ENCODE peak calls at places on chromosomes 3 and 15, in seven cellular contexts. D is GM12878, V is gastrocnemius medialis, O is esophagus squamous epithelium, L is Peyer's patch, G is suprapubic skin, C is PC-3. J is an unnamed sample. For H3K4me1, the result is how much of the 10 kb centered on the place peaks cover.

GRCh38 chr3:20648294-20648693 is 462.3 kb upstream of the SGO1 start:
- DNase-seq in G (no peak), C (peak), V (no peak), L (no peak), O (no peak), D (no peak), J (no peak)

GRCh38 chr3:2623463-2623862 is 486.7 kb downstream of the IL5RA start:
- DNase-seq in G (no peak), V (no peak), L (no peak), C (peak), D (no peak), O (no peak), J (no peak)

GRCh38 chr15:67801926-67802914 is 23.1 kb upstream of the SKOR1 start:
- DNase-seq in L (no peak), C (no peak), O (no peak), G (no peak), D (no peak), V (no peak), J (no peak)

GRCh38 chr3:70342149-70342548 is 29.7 kb upstream of the MDFIC2 start:
- DNase-seq in G (no peak), V (no peak), D (no peak), C (no peak), L (no peak), O (no peak), J (no peak)

GRCh38 chr3:177498037-177498857 is 301.0 kb upstream of the TBL1XR1 start:
- DNase-seq in D (no peak), L (no peak), G (no peak), O (no peak), V (no peak), C (peak), J (no peak)

GRCh38 chr3:71955549-71956373 is 170.8 kb upstream of the PROK2 start:
- DNase-seq in V (peak), D (peak), L (peak), G (peak), C (peak), O (no peak), J (peak)

GRCh38 chr15:65368300-65368617 is 9.5 kb downstream of the IGDCC3 start:
- DNase-seq in C (no peak), O (no peak), V (no peak), D (no peak), L (peak), G (no peak), J (no peak)

GRCh38 chr15:67198157-67198754 is 56.2 kb downstream of the AAGAB start:
- DNase-seq in D (peak), C (no peak), V (peak), G (no peak), O (no peak), L (no peak), J (no peak)

GRCh38 chr3:148903022-148903442 is 37.9 kb downstream of the CPA3 start:
- DNase-seq in C (peak), O (no peak), D (no peak), L (no peak), G (no peak), V (no peak), J (no peak)

GRCh38 chr3:157333551-157333991 is 103.1 kb upstream of the PTX3 start:
- DNase-seq in O (no peak), L (no peak), C (peak), V (no peak), G (no peak), D (no peak), J (no peak)

GRCh38 chr15:57510647-57511046 is 81.1 kb upstream of the MYZAP start:
- DNase-seq in C (no peak), L (no peak), V (no peak), D (no peak), O (no peak), G (no peak), J (no peak)

GRCh38 chr3:49199244-49199899 is 28.0 kb downstream of the KLHDC8B start:
- DNase-seq in G (peak), O (no peak), C (no peak), L (peak), D (no peak), V (peak), J (peak)

GRCh38 chr15:41429003-41429890 is 12.4 kb downstream of the RTF1 start:
- DNase-seq in D (peak), V (no peak), C (no peak), G (no peak), L (no peak), O (no peak), J (no peak)

GRCh38 chr3:123036352-123037014 is 8.9 kb upstream of the SEMA5B start:
- DNase-seq in L (no peak), C (peak), D (no peak), G (no peak), V (peak), O (no peak), J (no peak)

GRCh38 chr15:56371495-56372147 is 6.4 kb downstream of the TEX9 start:
- DNase-seq in C (peak), O (no peak), D (peak), G (no peak), V (no peak), L (no peak), J (no peak)

GRCh38 chr3:48404440-48405342 is 25.2 kb downstream of the PLXNB1 start:
- DNase-seq in G (peak), L (peak), C (no peak), V (peak), O (no peak), D (no peak), J (peak)

GRCh38 chr3:147015334-147015733 is 391.0 kb downstream of the ZIC4 start:
- DNase-seq in L (no peak), D (no peak), C (no peak), O (no peak), G (no peak), V (no peak), J (no peak)

GRCh38 chr3:49807427-49808114 is 4.5 kb downstream of the INKA1 start:
- DNase-seq in O (no peak), G (no peak), V (no peak), L (no peak), C (no peak), D (no peak), J (no peak)

GRCh38 chr3:150543128-150543527 is 3.2 kb downstream of the SERP1 start:
- DNase-seq in C (no peak), O (no peak), V (no peak), D (no peak), L (no peak), G (no peak), J (no peak)

GRCh38 chr3:427128-427527 is 230.6 kb downstream of the CHL1 start:
- DNase-seq in V (no peak), C (no peak), L (no peak), G (no peak), D (no peak), O (no peak), J (no peak)

GRCh38 chr15:52394020-52394608 is 98.5 kb upstream of the MYO5C start:
- DNase-seq in G (no peak), C (no peak), V (no peak), D (no peak), L (no peak), O (no peak), J (no peak)

GRCh38 chr15:26804063-26804804 is 31.4 kb upstream of the GABRB3 start:
- DNase-seq in O (no peak), V (no peak), D (no peak), L (no peak), C (no peak), G (no peak), J (no peak)

GRCh38 chr3:104763007-104763406 is 603.7 kb upstream of the ALCAM start:
- DNase-seq in G (no peak), L (no peak), O (no peak), D (no peak), C (peak), V (no peak), J (no peak)

GRCh38 chr3:43187836-43188479 is 82.1 kb upstream of the POMGNT2 start:
- DNase-seq in V (no peak), L (no peak), G (no peak), O (no peak), C (no peak), D (no peak), J (no peak)

GRCh38 chr3:4730734-4731133 is 237.6 kb downstream of the ITPR1 start:
- DNase-seq in L (no peak), D (no peak), G (no peak), V (no peak), C (no peak), O (no peak), J (peak)
- TF ChIP-seq CTCF in L (no peak), D (no peak), G (no peak), V (no peak), C (no peak), O (no peak), J (no peak)

DNA sequence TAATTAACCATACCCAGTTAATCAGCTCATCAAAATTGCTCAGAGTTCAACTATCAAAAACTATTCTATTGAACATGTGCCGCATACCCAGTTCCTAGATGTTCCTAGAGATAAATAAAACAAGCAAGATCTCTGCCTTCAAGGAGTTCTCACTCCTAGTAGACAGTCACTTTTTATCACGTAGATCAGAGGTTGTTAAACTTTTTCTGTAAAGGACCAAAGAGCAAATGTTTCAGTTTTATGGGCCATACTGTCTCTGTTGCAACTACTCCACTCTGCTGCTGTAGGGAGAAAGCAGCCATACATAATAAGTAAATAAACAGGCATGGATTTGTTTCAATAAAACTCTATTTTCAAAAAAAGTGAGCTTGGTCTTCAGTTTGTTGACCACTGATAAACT is 7.9 kb downstream of the FBN1 start:
- DNase-seq in V (no peak), D (no peak), C (no peak), G (no peak), O (no peak), L (no peak), J (no peak)
- H3K4me1 ChIP-seq in V (under half), D (under half), C (under half), G (under half), O (under half), L (under half), J (under half)

DNA sequence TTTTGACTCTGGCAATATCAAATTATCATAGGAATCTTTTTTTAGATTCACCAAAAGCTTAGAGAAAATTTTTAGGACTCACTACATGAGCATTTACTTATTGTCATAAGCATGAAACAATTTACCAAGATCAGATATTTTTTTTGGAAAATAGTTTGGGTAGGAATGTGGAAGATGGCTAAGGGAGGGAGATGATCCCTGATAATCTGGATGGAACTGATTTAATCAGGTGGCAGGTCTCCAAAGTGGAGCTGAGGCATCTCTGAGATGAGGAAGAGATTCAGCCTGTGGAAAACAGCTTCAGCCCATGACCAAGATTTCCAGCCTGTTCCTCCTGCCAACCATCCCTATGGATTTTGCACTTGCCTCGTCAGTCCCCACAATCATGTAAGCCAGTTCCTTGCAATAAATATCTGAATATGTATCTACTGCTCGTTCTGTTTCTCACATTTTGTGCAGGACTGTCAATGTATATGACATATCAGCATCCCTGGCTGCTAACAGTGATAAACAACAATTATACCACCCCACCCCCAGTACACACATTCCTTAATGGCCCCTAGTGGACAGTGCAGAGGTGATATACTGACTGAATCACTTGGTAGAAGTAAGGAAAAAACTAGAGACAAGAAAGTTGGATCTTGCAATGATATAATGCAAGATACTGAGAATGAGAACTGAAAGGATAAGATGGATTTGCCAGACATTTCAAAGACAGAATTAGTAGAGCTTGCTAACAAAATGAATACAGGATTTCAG is 183.8 kb downstream of the NEK10 start:
- DNase-seq in O (no peak), G (no peak), C (no peak), D (no peak), V (no peak), L (no peak), J (no peak)
- TF ChIP-seq CTCF in O (no peak), G (no peak), C (no peak), D (no peak), V (no peak), L (no peak), J (no peak)

GRCh38 chr15:63775303-63775702 is 58.4 kb downstream of the HERC1 start:
- DNase-seq in G (no peak), O (no peak), V (no peak), L (no peak), C (no peak), D (no peak), J (no peak)
- H3K4me1 ChIP-seq in G (under half), O (under half), V (under half), L (under half), C (under half), D (under half), J (under half)

GRCh38 chr3:81170298-81170697 is 591.1 kb downstream of the GBE1 start:
- DNase-seq in D (no peak), V (no peak), C (no peak), O (no peak), G (no peak), L (no peak), J (no peak)

DNA sequence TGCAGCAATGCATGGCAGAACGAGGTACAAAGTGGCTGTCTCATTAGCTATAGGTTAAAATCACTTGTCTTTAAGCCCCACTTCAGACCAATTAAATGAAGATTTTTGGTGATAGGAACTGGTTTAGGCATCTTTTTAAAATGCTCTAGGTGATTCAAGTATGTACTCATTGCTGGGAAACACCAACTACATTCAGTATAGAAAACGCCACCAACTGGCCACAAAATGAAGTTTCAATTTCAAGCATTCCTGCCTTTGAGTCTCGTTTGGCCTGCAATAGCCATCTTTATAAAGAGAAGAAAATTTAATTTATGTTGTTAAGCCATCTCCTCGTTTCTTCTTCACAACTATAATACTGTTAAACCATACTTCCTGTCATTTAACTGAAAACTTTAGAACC is 587.9 kb downstream of the GBE1 start:
- DNase-seq in O (no peak), L (no peak), G (no peak), D (no peak), V (no peak), C (peak), J (no peak)
- TF ChIP-seq CTCF in O (no peak), L (no peak), G (no peak), D (peak), V (no peak), C (peak), J (no peak)

GRCh38 chr15:31373096-31373865 is 46.6 kb downstream of the KLF13 start:
- DNase-seq in V (no peak), D (no peak), L (no peak), O (no peak), C (no peak), G (no peak), J (no peak)

GRCh38 chr15:31373970-31374369 is 47.3 kb downstream of the KLF13 start:
- DNase-seq in G (no peak), D (no peak), C (no peak), O (no peak), V (no peak), L (no peak), J (no peak)

GRCh38 chr15:31374986-31375385 is 48.4 kb downstream of the KLF13 start:
- DNase-seq in O (no peak), C (no peak), L (no peak), G (no peak), D (no peak), V (no peak), J (no peak)

GRCh38 chr15:31375772-31376171 is 49.1 kb downstream of the KLF13 start:
- DNase-seq in L (no peak), V (no peak), G (no peak), D (no peak), O (no peak), C (no peak), J (no peak)

DNA sequence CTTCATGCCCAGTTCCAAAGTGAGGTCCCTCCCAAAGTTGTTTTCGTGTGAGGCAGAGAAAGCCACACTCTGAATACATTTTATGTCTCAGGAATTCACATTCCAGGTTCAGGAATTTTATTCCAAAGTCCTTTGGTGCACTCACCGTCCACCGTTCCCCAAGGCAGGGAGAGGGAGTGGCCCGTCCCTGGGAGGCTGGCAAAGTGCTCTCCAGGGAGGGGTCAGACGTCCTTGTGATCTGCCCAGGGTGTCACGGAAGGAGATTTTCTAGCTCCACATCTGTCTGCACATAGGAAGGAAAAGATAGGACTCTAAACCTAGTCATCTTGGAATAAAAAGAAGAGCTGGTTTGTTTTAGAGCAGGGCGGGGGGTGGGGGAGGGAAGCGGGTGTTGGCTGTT is 47.9 kb downstream of the KLF13 start:
- DNase-seq in D (no peak), V (no peak), O (no peak), L (peak), C (no peak), G (no peak), J (no peak)
- H3K4me1 ChIP-seq in D (under half), V (half or more), O (under half), L (under half), C (under half), G (half or more), J (under half)